ENCODE peak calls at places on chromosomes 7 and 10, in five cellular contexts. One of them, this sample, is unnamed.

GRCh38 chr10:132374612-132375011 is 22.4 kb upstream of the PWWP2B start:
- DNase-seq in tibial nerve: no peak
- DNase-seq in astrocyte: no peak
- DNase-seq in mammary epithelial cell: no peak
- DNase-seq in A549: no peak
- DNase-seq in this sample: peak

GRCh38 chr10:130814610-130815009 is 496.9 kb downstream of the TCERG1L start:
- DNase-seq in A549: no peak
- DNase-seq in mammary epithelial cell: no peak
- DNase-seq in tibial nerve: no peak
- DNase-seq in astrocyte: no peak
- DNase-seq in this sample: peak

GRCh38 chr7:75892634-75893272 is 13.9 kb downstream of the RHBDD2 start:
- DNase-seq in tibial nerve: peak
- DNase-seq in astrocyte: peak
- DNase-seq in mammary epithelial cell: peak
- DNase-seq in A549: no peak
- DNase-seq in this sample: peak

GRCh38 chr7:33853361-33854062 is 51.8 kb upstream of the BMPER start:
- DNase-seq in A549: no peak
- DNase-seq in astrocyte: peak
- DNase-seq in mammary epithelial cell: peak
- DNase-seq in tibial nerve: no peak
- DNase-seq in this sample: no peak

GRCh38 chr7:28840515-28841125 is 117.5 kb downstream of the TRIL start:
- DNase-seq in mammary epithelial cell: no peak
- DNase-seq in tibial nerve: no peak
- DNase-seq in astrocyte: no peak
- DNase-seq in A549: no peak
- DNase-seq in this sample: no peak

GRCh38 chr10:126375926-126376554 is 12.2 kb downstream of the ADAM12 start:
- DNase-seq in tibial nerve: no peak
- DNase-seq in astrocyte: no peak
- DNase-seq in A549: no peak
- DNase-seq in mammary epithelial cell: no peak
- DNase-seq in this sample: no peak

GRCh38 chr7:48139461-48139860 is 31.8 kb upstream of the ABCA13 start:
- DNase-seq in A549: peak
- DNase-seq in mammary epithelial cell: no peak
- DNase-seq in tibial nerve: no peak
- DNase-seq in astrocyte: no peak
- DNase-seq in this sample: no peak

GRCh38 chr7:16431646-16432424 is 10.5 kb upstream of the CRPPA start:
- DNase-seq in A549: peak
- DNase-seq in mammary epithelial cell: peak
- DNase-seq in astrocyte: no peak
- DNase-seq in tibial nerve: no peak
- DNase-seq in this sample: no peak

GRCh38 chr7:132755538-132756481 is 179.5 kb upstream of the PLXNA4 start:
- DNase-seq in tibial nerve: no peak
- DNase-seq in astrocyte: no peak
- DNase-seq in mammary epithelial cell: peak
- DNase-seq in A549: no peak
- DNase-seq in this sample: no peak

GRCh38 chr7:22561356-22561755 is 61.4 kb upstream of the STEAP1B start:
- DNase-seq in A549: peak
- DNase-seq in tibial nerve: peak
- DNase-seq in astrocyte: peak
- DNase-seq in mammary epithelial cell: peak
- DNase-seq in this sample: peak

GRCh38 chr10:87661861-87662785 is 2.4 kb downstream of the PAPSS2 start:
- DNase-seq in A549: peak
- DNase-seq in astrocyte: no peak
- DNase-seq in tibial nerve: no peak
- DNase-seq in mammary epithelial cell: no peak
- DNase-seq in this sample: no peak

GRCh38 chr10:129031233-129032150 is 435.5 kb upstream of the MGMT start:
- DNase-seq in astrocyte: no peak
- DNase-seq in mammary epithelial cell: peak
- DNase-seq in A549: peak
- DNase-seq in tibial nerve: peak
- DNase-seq in this sample: no peak

GRCh38 chr10:66307826-66308225 is 618.0 kb upstream of the LRRTM3 start:
- DNase-seq in mammary epithelial cell: no peak
- DNase-seq in astrocyte: no peak
- DNase-seq in A549: no peak
- DNase-seq in tibial nerve: no peak
- DNase-seq in this sample: no peak

GRCh38 chr7:16644624-16644986 is 949 bp downstream of the ANKMY2 start:
- DNase-seq in astrocyte: peak
- DNase-seq in A549: peak
- DNase-seq in mammary epithelial cell: peak
- DNase-seq in tibial nerve: peak
- DNase-seq in this sample: peak

GRCh38 chr10:60806951-60807350 is 28.7 kb downstream of the CDK1 start:
- DNase-seq in tibial nerve: no peak
- DNase-seq in mammary epithelial cell: no peak
- DNase-seq in astrocyte: peak
- DNase-seq in A549: no peak
- DNase-seq in this sample: no peak

GRCh38 chr7:97499204-97499603 is 232.7 kb upstream of the TAC1 start:
- DNase-seq in A549: peak
- DNase-seq in tibial nerve: no peak
- DNase-seq in astrocyte: no peak
- DNase-seq in mammary epithelial cell: peak
- DNase-seq in this sample: no peak

GRCh38 chr10:6133331-6134098 is 44.7 kb downstream of the RBM17 start:
- DNase-seq in tibial nerve: no peak
- DNase-seq in mammary epithelial cell: no peak
- DNase-seq in A549: no peak
- DNase-seq in astrocyte: peak
- DNase-seq in this sample: no peak

GRCh38 chr10:6124666-6125065 is 35.8 kb downstream of the RBM17 start:
- DNase-seq in tibial nerve: no peak
- DNase-seq in A549: peak
- DNase-seq in astrocyte: no peak
- DNase-seq in mammary epithelial cell: peak
- DNase-seq in this sample: no peak

GRCh38 chr10:6128087-6128486 is 39.3 kb downstream of the RBM17 start:
- DNase-seq in astrocyte: no peak
- DNase-seq in tibial nerve: no peak
- DNase-seq in mammary epithelial cell: no peak
- DNase-seq in A549: no peak
- DNase-seq in this sample: no peak

GRCh38 chr10:6130851-6131470 is 42.1 kb downstream of the RBM17 start:
- DNase-seq in A549: no peak
- DNase-seq in astrocyte: no peak
- DNase-seq in mammary epithelial cell: no peak
- DNase-seq in tibial nerve: no peak
- DNase-seq in this sample: peak

GRCh38 chr10:6128591-6129383 is 40.0 kb downstream of the RBM17 start:
- DNase-seq in mammary epithelial cell: no peak
- DNase-seq in astrocyte: no peak
- DNase-seq in tibial nerve: no peak
- DNase-seq in A549: no peak
- DNase-seq in this sample: no peak
- H3K4me3 ChIP-seq in mammary epithelial cell: no peak
- H3K4me3 ChIP-seq in astrocyte: peak
- H3K4me3 ChIP-seq in tibial nerve: no peak
- H3K4me3 ChIP-seq in A549: no peak
- H3K4me3 ChIP-seq in this sample: no peak

DNA sequence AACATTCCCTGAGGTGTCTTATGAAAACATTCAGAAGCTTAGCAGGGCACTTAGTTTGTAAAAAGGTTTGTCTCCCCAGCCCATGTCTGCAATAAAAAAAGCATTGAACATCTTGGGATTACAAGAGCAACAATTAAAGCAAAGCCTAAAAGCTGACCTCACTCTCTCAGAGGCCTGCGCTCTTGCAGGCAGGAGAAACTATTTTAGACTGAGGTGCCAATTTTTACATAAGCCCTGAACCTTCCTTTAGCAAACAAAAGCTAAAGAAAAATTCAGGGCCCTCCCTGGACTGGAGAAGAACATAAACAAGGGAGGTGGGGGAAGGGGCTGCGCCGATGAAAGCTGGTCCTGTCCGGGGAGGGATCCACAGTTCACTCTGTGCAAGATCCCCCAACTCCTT is 312.7 kb upstream of the RNF32 start:
- DNase-seq in mammary epithelial cell: no peak
- DNase-seq in A549: no peak
- DNase-seq in tibial nerve: no peak
- DNase-seq in astrocyte: no peak
- DNase-seq in this sample: no peak
- H3K27ac ChIP-seq in mammary epithelial cell: no peak
- H3K27ac ChIP-seq in A549: no peak
- H3K27ac ChIP-seq in tibial nerve: no peak
- H3K27ac ChIP-seq in astrocyte: no peak
- H3K27ac ChIP-seq in this sample: no peak

GRCh38 chr10:79260803-79261740 is 86.2 kb upstream of the PPIF start:
- DNase-seq in mammary epithelial cell: no peak
- DNase-seq in tibial nerve: no peak
- DNase-seq in A549: no peak
- DNase-seq in astrocyte: no peak
- DNase-seq in this sample: no peak
- H3K4me3 ChIP-seq in mammary epithelial cell: no peak
- H3K4me3 ChIP-seq in tibial nerve: no peak
- H3K4me3 ChIP-seq in A549: no peak
- H3K4me3 ChIP-seq in astrocyte: no peak
- H3K4me3 ChIP-seq in this sample: no peak

GRCh38 chr7:137715546-137715945 is 131.2 kb downstream of the DGKI start:
- DNase-seq in astrocyte: peak
- DNase-seq in A549: no peak
- DNase-seq in tibial nerve: no peak
- DNase-seq in mammary epithelial cell: peak
- DNase-seq in this sample: no peak

GRCh38 chr7:137716061-137716460 is 130.7 kb downstream of the DGKI start:
- DNase-seq in astrocyte: no peak
- DNase-seq in mammary epithelial cell: no peak
- DNase-seq in tibial nerve: no peak
- DNase-seq in A549: no peak
- DNase-seq in this sample: no peak

GRCh38 chr7:137717045-137717444 is 129.7 kb downstream of the DGKI start:
- DNase-seq in mammary epithelial cell: no peak
- DNase-seq in A549: no peak
- DNase-seq in tibial nerve: no peak
- DNase-seq in astrocyte: no peak
- DNase-seq in this sample: no peak

GRCh38 chr7:137717811-137718271 is 128.9 kb downstream of the DGKI start:
- DNase-seq in A549: no peak
- DNase-seq in tibial nerve: no peak
- DNase-seq in mammary epithelial cell: no peak
- DNase-seq in astrocyte: peak
- DNase-seq in this sample: no peak

DNA sequence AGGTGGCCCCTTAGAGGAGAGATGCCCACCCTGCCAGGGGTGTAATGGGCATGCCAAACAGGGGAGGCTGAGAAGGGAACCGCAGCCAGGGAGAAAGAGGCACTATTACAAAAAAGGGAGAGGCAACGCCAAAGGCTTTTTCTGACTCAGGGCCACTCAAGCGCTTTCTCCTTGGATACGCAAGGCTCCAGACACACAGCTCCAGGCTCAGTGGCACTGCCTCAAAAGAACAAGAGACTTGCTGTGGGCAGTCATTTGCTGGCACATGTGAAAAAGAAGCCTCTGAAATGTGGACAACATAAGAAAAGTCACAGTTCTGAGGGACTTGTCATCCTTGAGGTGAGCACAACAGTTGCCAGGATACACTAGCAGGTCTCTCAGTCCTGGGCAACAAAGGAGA is 128.4 kb downstream of the DGKI start:
- DNase-seq in mammary epithelial cell: no peak
- DNase-seq in tibial nerve: no peak
- DNase-seq in A549: no peak
- DNase-seq in astrocyte: peak
- DNase-seq in this sample: no peak
- H3K27ac ChIP-seq in mammary epithelial cell: no peak
- H3K27ac ChIP-seq in tibial nerve: no peak
- H3K27ac ChIP-seq in A549: no peak
- H3K27ac ChIP-seq in astrocyte: peak
- H3K27ac ChIP-seq in this sample: no peak

GRCh38 chr7:945556-946255 is 8.8 kb downstream of the ADAP1 start:
- DNase-seq in astrocyte: no peak
- DNase-seq in mammary epithelial cell: peak
- DNase-seq in tibial nerve: no peak
- DNase-seq in A549: no peak
- DNase-seq in this sample: no peak
- H3K4me3 ChIP-seq in astrocyte: no peak
- H3K4me3 ChIP-seq in mammary epithelial cell: no peak
- H3K4me3 ChIP-seq in tibial nerve: no peak
- H3K4me3 ChIP-seq in A549: no peak
- H3K4me3 ChIP-seq in this sample: no peak

GRCh38 chr7:143360788-143361551 is 1.5 kb downstream of the FAM131B start:
- DNase-seq in A549: no peak
- DNase-seq in mammary epithelial cell: no peak
- DNase-seq in astrocyte: no peak
- DNase-seq in tibial nerve: no peak
- DNase-seq in this sample: no peak

GRCh38 chr7:143359769-143360168 is 2.7 kb downstream of the FAM131B start:
- DNase-seq in A549: no peak
- DNase-seq in mammary epithelial cell: no peak
- DNase-seq in tibial nerve: no peak
- DNase-seq in astrocyte: no peak
- DNase-seq in this sample: no peak

GRCh38 chr7:143361552-143362125 is 874 bp downstream of the FAM131B start:
- DNase-seq in tibial nerve: no peak
- DNase-seq in astrocyte: no peak
- DNase-seq in mammary epithelial cell: no peak
- DNase-seq in A549: no peak
- DNase-seq in this sample: no peak

GRCh38 chr7:143363011-143363937 is 761 bp upstream of the FAM131B start:
- DNase-seq in mammary epithelial cell: no peak
- DNase-seq in astrocyte: no peak
- DNase-seq in tibial nerve: no peak
- DNase-seq in A549: no peak
- DNase-seq in this sample: peak

DNA sequence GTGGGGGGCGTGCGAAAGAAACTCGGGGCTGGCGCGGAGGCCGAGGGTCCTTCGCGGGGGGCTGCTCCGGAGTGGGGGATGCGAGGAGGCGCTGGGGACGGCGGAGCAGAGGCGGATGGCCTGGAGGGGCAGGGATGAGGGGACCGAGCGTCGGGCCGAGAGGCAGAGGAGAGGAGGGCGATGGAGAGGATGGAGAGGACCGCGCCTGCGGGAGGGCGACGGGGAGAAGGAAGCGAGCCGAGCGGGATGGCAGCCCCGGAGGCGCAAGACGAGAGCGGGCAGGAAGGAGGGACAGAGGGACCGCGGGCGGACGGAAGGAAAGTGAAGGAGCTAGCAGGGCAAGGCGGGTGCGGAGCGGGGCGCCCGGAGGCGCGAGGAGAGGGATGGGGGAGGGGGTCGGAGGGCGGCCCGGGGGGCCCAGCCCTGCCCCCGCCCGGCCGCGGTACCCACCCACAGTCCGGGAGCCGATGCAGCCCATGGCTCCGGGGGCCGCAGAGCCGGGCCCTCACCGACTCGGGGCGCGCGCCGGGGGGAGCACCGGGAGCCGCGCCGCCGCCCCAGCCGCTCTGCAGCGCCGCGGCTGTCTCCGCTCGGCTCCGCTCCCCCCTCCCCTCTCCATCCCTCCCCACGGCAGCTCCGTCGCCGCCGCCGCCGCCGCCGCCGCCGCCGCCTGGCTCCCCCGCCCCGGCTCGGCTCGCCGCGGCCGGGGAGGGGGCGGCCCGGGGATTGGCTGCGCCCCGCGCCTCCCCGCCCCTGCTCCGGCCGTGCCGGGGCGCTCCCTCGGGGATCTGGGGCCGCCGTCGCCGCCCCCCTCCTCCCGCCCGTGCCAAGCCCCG is at the start of gene FAM131B:
- DNase-seq in A549: no peak
- DNase-seq in tibial nerve: no peak
- DNase-seq in astrocyte: no peak
- DNase-seq in mammary epithelial cell: no peak
- DNase-seq in this sample: no peak
- H3K27ac ChIP-seq in A549: peak
- H3K27ac ChIP-seq in tibial nerve: no peak
- H3K27ac ChIP-seq in astrocyte: no peak
- H3K27ac ChIP-seq in mammary epithelial cell: no peak
- H3K27ac ChIP-seq in this sample: no peak

This sample was measured in suprapubic skin.